ENCODE peak calls at places on chromosomes 6 and 20, in eight cellular contexts. G is breast epithelium, I is pancreas, P is dorsolateral prefrontal cortex, X is lower lobe of right lung, Z is SK-N-SH, E is right cardiac atrium, D is spleen. R is an unnamed sample.

GRCh38 chr20:56630506-56631317 is 1.6 kb downstream of the TFAP2C start:
- DNase-seq in G (no peak), I (peak; percentile 69), P (no peak), X (no peak), Z (peak; percentile 28), E (peak; percentile 49), D (no peak), R (no peak)

GRCh38 chr6:6619415-6619814 is 30.9 kb downstream of the LY86 start:
- DNase-seq in G (no peak), I (no peak), P (no peak), X (no peak), Z (no peak), E (no peak), D (no peak), R (no peak)

GRCh38 chr6:69090132-69090531 is 455.1 kb downstream of the ADGRB3 start:
- DNase-seq in G (no peak), I (no peak), P (no peak), X (no peak), Z (no peak), E (no peak), D (no peak), R (no peak)

GRCh38 chr6:130503146-130503545 is 137.3 kb downstream of the TMEM200A start:
- DNase-seq in G (no peak), I (no peak), P (no peak), X (no peak), Z (no peak), E (no peak), D (no peak), R (no peak)

GRCh38 chr20:2065111-2065510 is 36.5 kb upstream of the STK35 start:
- DNase-seq in G (no peak), I (no peak), P (no peak), X (no peak), Z (no peak), E (no peak), D (no peak), R (no peak)

GRCh38 chr6:156809034-156809433 is 31.9 kb downstream of the ARID1B start:
- DNase-seq in G (no peak), I (no peak), P (no peak), X (no peak), Z (no peak), E (no peak), D (no peak), R (peak; percentile 32)

GRCh38 chr6:43983632-43984031 is 143.6 kb downstream of the MRPL14 start:
- DNase-seq in G (peak; percentile 17), I (no peak), P (no peak), X (peak; percentile 10), Z (peak; percentile 7), E (no peak), D (no peak), R (no peak)

GRCh38 chr6:168227840-168228239 is 91.7 kb downstream of the DACT2 start:
- DNase-seq in G (no peak), I (no peak), P (no peak), X (no peak), Z (no peak), E (no peak), D (no peak), R (no peak)

GRCh38 chr20:6636209-6637159 is 131.0 kb upstream of the BMP2 start:
- DNase-seq in G (no peak), I (no peak), P (no peak), X (no peak), Z (peak; percentile 2), E (no peak), D (no peak), R (no peak)

GRCh38 chr6:119026822-119027221 is 51.6 kb downstream of the FAM184A start:
- DNase-seq in G (no peak), I (no peak), P (no peak), X (no peak), Z (no peak), E (no peak), D (no peak), R (no peak)

GRCh38 chr20:53586640-53587039 is 7.0 kb downstream of the ZNF217 start:
- DNase-seq in G (no peak), I (no peak), P (no peak), X (no peak), Z (no peak), E (no peak), D (no peak), R (no peak)
- H3K27ac ChIP-seq in G (peak overlapping the region; percentile 83), I (no peak overlapping the region), P (no peak overlapping the region), X (peak overlapping the region; percentile 20), Z (peak overlapping the region; percentile 95), E (no peak overlapping the region), D (peak overlapping the region; percentile 100), R (no peak overlapping the region)

GRCh38 chr20:33667245-33668086 is 723 bp downstream of the ACTL10 start:
- DNase-seq in G (peak; percentile 69), I (peak; percentile 90), P (peak; percentile 78), X (peak; percentile 69), Z (peak; percentile 74), E (peak; percentile 88), D (peak; percentile 92), R (peak; percentile 35)
- H3K27ac ChIP-seq in G (peak overlapping the region; percentile 95), I (peak overlapping the region; percentile 96), P (peak overlapping the region; percentile 94), X (peak overlapping the region; percentile 79), Z (peak overlapping the region; percentile 44), E (peak overlapping the region; percentile 53), D (peak overlapping the region; percentile 88), R (peak overlapping the region; percentile 75)

DNA sequence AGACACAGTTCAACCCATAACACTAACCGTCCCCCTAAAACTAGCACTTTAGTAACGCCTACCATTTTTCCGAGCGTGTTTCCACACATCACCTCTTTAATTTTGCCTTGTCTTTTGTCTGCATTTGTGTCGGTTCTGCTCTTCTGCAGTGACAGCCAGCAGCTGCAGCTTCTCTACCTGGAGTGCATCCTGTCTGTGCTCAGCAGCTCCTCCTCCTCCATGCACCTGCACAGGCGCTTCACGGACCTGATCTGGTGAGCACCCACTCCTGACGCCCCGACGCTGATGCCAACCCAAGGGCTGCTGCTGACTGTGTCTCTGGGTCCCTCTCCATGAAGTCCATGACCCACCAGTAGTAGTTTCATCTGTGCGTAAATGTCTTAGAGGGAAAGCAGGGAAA is 35.4 kb upstream of the PBOV1 start:
- DNase-seq in G (no peak), I (no peak), P (no peak), X (no peak), Z (no peak), E (peak; percentile 37), D (no peak), R (no peak)
- H3K27ac ChIP-seq in G (no peak overlapping the region), I (no peak overlapping the region), P (no peak overlapping the region), X (no peak overlapping the region), Z (no peak overlapping the region), E (no peak overlapping the region), D (no peak overlapping the region), R (no peak overlapping the region)

GRCh38 chr6:25180630-25181375 is 98.4 kb upstream of the CARMIL1 start:
- DNase-seq in G (no peak), I (no peak), P (no peak), X (no peak), Z (no peak), E (no peak), D (peak; percentile 73), R (no peak)
- H3K27ac ChIP-seq in G (peak overlapping the region; percentile 15), I (no peak overlapping the region), P (no peak overlapping the region), X (no peak overlapping the region), Z (peak overlapping the region; percentile 20), E (no peak overlapping the region), D (peak overlapping the region; percentile 72), R (no peak overlapping the region)

GRCh38 chr6:28353356-28353755 is 3.6 kb downstream of the ZKSCAN3 start:
- DNase-seq in G (no peak), I (no peak), P (no peak), X (no peak), Z (no peak), E (no peak), D (no peak), R (no peak)
- H3K27ac ChIP-seq in G (peak overlapping the region; percentile 92), I (peak overlapping the region; percentile 71), P (peak overlapping the region; percentile 81), X (peak overlapping the region; percentile 86), Z (no peak overlapping the region), E (no peak overlapping the region), D (no peak overlapping the region), R (peak overlapping the region; percentile 1)

DNA sequence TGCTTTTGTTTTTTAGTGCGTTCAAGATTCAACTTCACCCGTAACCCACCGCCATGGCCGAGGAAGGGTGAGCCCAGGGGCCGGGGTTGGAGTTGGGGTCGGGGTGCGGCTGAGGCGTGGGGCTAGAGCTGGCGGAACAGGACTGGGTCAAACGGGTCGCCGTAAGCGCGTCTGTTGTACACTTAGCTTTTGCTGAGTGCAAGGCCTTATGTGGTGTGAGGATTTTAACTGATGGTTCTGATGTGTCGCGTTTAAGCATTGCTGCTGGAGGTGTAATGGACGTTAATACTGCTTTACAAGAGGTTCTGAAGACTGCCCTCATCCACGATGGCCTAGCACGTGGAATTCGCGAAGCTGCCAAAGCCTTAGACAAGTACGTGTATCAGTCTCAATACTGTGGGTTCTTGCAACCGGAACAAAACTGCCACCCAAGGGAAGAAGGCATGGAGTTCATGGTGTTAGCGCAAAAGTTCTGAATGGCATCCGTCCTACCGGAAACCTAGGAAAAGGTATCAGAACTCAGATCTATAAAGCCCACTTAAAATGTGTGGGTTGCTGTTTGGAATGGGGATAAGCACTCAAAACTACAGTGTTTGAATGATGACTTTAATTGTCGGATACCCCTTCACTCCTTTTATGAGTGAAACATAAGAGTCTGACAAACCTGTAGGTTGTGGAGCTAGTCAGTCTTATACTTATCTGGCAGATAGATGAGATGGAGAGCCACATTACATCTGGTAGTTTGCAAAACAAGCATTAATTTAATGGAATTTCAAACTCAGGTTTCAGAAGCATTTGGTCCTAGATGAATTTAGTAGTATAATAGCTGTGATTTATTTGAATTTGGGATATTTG is 574 bp downstream of the RPS12 start:
- DNase-seq in G (no peak), I (no peak), P (no peak), X (peak; percentile 57), Z (no peak), E (peak; percentile 57), D (no peak), R (no peak)
- H3K27ac ChIP-seq in G (peak overlapping the region; percentile 92), I (peak overlapping the region; percentile 24), P (peak overlapping the region; percentile 84), X (peak overlapping the region; percentile 97), Z (peak overlapping the region; percentile 48), E (peak overlapping the region; percentile 85), D (peak overlapping the region; percentile 99), R (peak overlapping the region; percentile 80)

GRCh38 chr20:17701826-17702225 is 2.1 kb downstream of the BANF2 start:
- DNase-seq in G (no peak), I (no peak), P (no peak), X (no peak), Z (no peak), E (no peak), D (no peak), R (no peak)
- H3K27ac ChIP-seq in G (no peak overlapping the region), I (no peak overlapping the region), P (no peak overlapping the region), X (no peak overlapping the region), Z (no peak overlapping the region), E (no peak overlapping the region), D (no peak overlapping the region), R (no peak overlapping the region)

GRCh38 chr6:40848868-40849524 is 190.0 kb downstream of the UNC5CL start:
- DNase-seq in G (no peak), I (no peak), P (no peak), X (no peak), Z (no peak), E (no peak), D (no peak), R (no peak)
- H3K27ac ChIP-seq in G (no peak overlapping the region), I (no peak overlapping the region), P (no peak overlapping the region), X (no peak overlapping the region), Z (no peak overlapping the region), E (no peak overlapping the region), D (no peak overlapping the region), R (no peak overlapping the region)

GRCh38 chr20:44460795-44461141 is 14.9 kb upstream of the TTPAL start:
- DNase-seq in G (no peak), I (no peak), P (no peak), X (no peak), Z (peak; percentile 57), E (no peak), D (no peak), R (no peak)
- H3K27ac ChIP-seq in G (no peak overlapping the region), I (no peak overlapping the region), P (no peak overlapping the region), X (no peak overlapping the region), Z (no peak overlapping the region), E (no peak overlapping the region), D (no peak overlapping the region), R (no peak overlapping the region)

R was measured in substantia nigra.